ENCODE peak calls at places on chromosome 2, in eight cellular contexts. C is dorsolateral prefrontal cortex, R is sigmoid colon, E is brain microvascular endothelial cell, D is RWPE1, S is foreskin keratinocyte, N is cardiac muscle cell, A is neural progenitor cell. K is an unnamed sample.

GRCh38 chr2:229852565-229852964 is 69.2 kb downstream of the TRIP12 start:
- DNase-seq in C (no peak), R (no peak), E (peak; percentile 85), D (no peak), S (no peak), N (no peak), A (no peak), K (no peak)

GRCh38 chr2:234502919-234503285 is 6.0 kb upstream of the ARL4C start:
- DNase-seq in C (no peak), R (no peak), E (peak; percentile 58), D (no peak), S (peak; percentile 73), N (no peak), A (no peak), K (no peak)

GRCh38 chr2:197229509-197230458 is 80.8 kb downstream of the ANKRD44 start:
- DNase-seq in C (no peak), R (no peak), E (no peak), D (no peak), S (no peak), N (no peak), A (no peak), K (no peak)

GRCh38 chr2:27717070-27717453 is 53.4 kb downstream of the SLC4A1AP start:
- DNase-seq in C (no peak), R (no peak), E (no peak), D (peak; percentile 71), S (peak; percentile 76), N (no peak), A (no peak), K (no peak)

GRCh38 chr2:192498747-192499146 is 304.0 kb upstream of the TMEFF2 start:
- DNase-seq in C (no peak), R (no peak), E (no peak), D (no peak), S (no peak), N (no peak), A (peak; percentile 2), K (no peak)

GRCh38 chr2:8231909-8232308 is 449.9 kb upstream of the ID2 start:
- DNase-seq in C (no peak), R (no peak), E (no peak), D (no peak), S (no peak), N (no peak), A (no peak), K (no peak)

GRCh38 chr2:75098856-75099255 is 100.5 kb downstream of the TACR1 start:
- DNase-seq in C (no peak), R (no peak), E (no peak), D (no peak), S (no peak), N (peak; percentile 28), A (peak; percentile 62), K (no peak)

GRCh38 chr2:153477096-153477555 is 1.4 kb downstream of the RPRM start:
- DNase-seq in C (no peak), R (peak; percentile 68), E (no peak), D (no peak), S (no peak), N (peak; percentile 32), A (peak; percentile 51), K (peak; percentile 54)

GRCh38 chr2:53490659-53491058 is 276.9 kb upstream of the CHAC2 start:
- DNase-seq in C (peak; percentile 75), R (peak; percentile 87), E (peak; percentile 41), D (no peak), S (peak; percentile 12), N (no peak), A (no peak), K (peak; percentile 14)

GRCh38 chr2:109195193-109196045 is 66.4 kb downstream of the SH3RF3 start:
- DNase-seq in C (no peak), R (peak; percentile 35), E (no peak), D (no peak), S (no peak), N (peak; percentile 11), A (no peak), K (no peak)

GRCh38 chr2:238388794-238389193 is 37.9 kb upstream of the ASB1 start:
- DNase-seq in C (no peak), R (no peak), E (no peak), D (no peak), S (no peak), N (no peak), A (no peak), K (peak; percentile 53)

GRCh38 chr2:47300609-47301276 is 102.2 kb upstream of the MSH2 start:
- DNase-seq in C (no peak), R (no peak), E (no peak), D (no peak), S (no peak), N (no peak), A (no peak), K (no peak)

GRCh38 chr2:232388324-232388891 is 9.9 kb downstream of the ALPP start:
- DNase-seq in C (no peak), R (no peak), E (no peak), D (no peak), S (no peak), N (peak; percentile 17), A (no peak), K (no peak)

GRCh38 chr2:227772197-227772661 is 26.5 kb downstream of the SCYGR8 start:
- DNase-seq in C (no peak), R (no peak), E (peak; percentile 11), D (no peak), S (no peak), N (no peak), A (no peak), K (no peak)

GRCh38 chr2:150165988-150166965 is 321.2 kb downstream of the RND3 start:
- DNase-seq in C (no peak), R (peak; percentile 74), E (no peak), D (no peak), S (no peak), N (no peak), A (no peak), K (peak; percentile 21)

GRCh38 chr2:236404346-236404745 is 140.1 kb upstream of the ASB18 start:
- DNase-seq in C (no peak), R (no peak), E (no peak), D (no peak), S (no peak), N (no peak), A (no peak), K (no peak)

GRCh38 chr2:18149660-18150246 is 271.3 kb downstream of the KCNS3 start:
- DNase-seq in C (no peak), R (no peak), E (no peak), D (peak; percentile 44), S (no peak), N (peak; percentile 70), A (peak; percentile 73), K (no peak)

GRCh38 chr2:10448208-10448645 is at the start of gene ODC1:
- DNase-seq in C (peak; percentile 90), R (peak; percentile 97), E (peak; percentile 87), D (peak; percentile 90), S (peak; percentile 62), N (peak; percentile 95), A (peak; percentile 98), K (peak; percentile 99)

GRCh38 chr2:128416781-128417180 is 98.1 kb upstream of the HS6ST1 start:
- DNase-seq in C (peak; percentile 8), R (no peak), E (no peak), D (no peak), S (no peak), N (no peak), A (no peak), K (peak; percentile 7)

GRCh38 chr2:175931751-175932295 is 70.2 kb downstream of the LNPK start:
- DNase-seq in C (no peak), R (no peak), E (no peak), D (no peak), S (peak; percentile 15), N (no peak), A (no peak), K (no peak)

GRCh38 chr2:8146329-8147048 is 535.4 kb upstream of the ID2 start:
- DNase-seq in C (no peak), R (no peak), E (no peak), D (no peak), S (no peak), N (no peak), A (no peak), K (peak; percentile 46)

GRCh38 chr2:224142397-224143312 is 103.6 kb upstream of the SERPINE2 start:
- DNase-seq in C (no peak), R (no peak), E (peak; percentile 40), D (peak; percentile 57), S (peak; percentile 61), N (no peak), A (no peak), K (no peak)

GRCh38 chr2:224137208-224137607 is 98.1 kb upstream of the SERPINE2 start:
- DNase-seq in C (no peak), R (no peak), E (no peak), D (no peak), S (no peak), N (no peak), A (no peak), K (no peak)

GRCh38 chr2:224145751-224146355 is 106.8 kb upstream of the SERPINE2 start:
- DNase-seq in C (no peak), R (no peak), E (peak; percentile 93), D (peak; percentile 60), S (peak; percentile 72), N (no peak), A (no peak), K (no peak)

GRCh38 chr2:224143521-224143920 is 104.4 kb upstream of the SERPINE2 start:
- DNase-seq in C (no peak), R (no peak), E (no peak), D (no peak), S (no peak), N (no peak), A (no peak), K (no peak)

DNA sequence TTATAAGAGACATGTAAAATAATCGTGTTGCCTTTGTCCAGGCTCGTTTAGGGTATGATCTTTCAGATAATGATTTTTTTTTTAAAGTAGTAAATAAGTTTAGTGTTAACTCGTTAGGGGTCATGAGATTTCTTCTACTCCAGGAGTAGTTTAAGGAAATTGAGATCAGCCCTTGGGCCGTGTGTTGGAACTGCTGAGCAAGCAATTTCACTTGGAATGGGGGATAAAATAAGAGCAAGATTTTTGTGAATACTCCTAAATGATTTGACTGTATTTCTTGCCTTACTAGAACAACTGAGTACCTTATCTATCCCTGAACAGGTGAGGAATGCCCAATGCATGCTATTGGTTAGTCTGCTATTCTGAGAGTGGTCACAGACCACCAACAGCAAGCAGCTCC is 102.2 kb upstream of the SERPINE2 start:
- DNase-seq in C (no peak), R (no peak), E (no peak), D (no peak), S (no peak), N (no peak), A (no peak), K (no peak)
- H3K27ac ChIP-seq in C (no peak overlapping the region), R (no peak overlapping the region), E (no peak overlapping the region), D (no peak overlapping the region), S (peak overlapping the region; percentile 19), N (no peak overlapping the region), A (no peak overlapping the region), K (no peak overlapping the region)

GRCh38 chr2:107592225-107592624 is 234.5 kb upstream of the RGPD4 start:
- DNase-seq in C (no peak), R (no peak), E (no peak), D (no peak), S (no peak), N (peak; percentile 24), A (no peak), K (no peak)
- H3K27ac ChIP-seq in C (no peak overlapping the region), R (no peak overlapping the region), E (no peak overlapping the region), D (no peak overlapping the region), S (no peak overlapping the region), N (peak overlapping the region; percentile 90), A (no peak overlapping the region), K (no peak overlapping the region)

GRCh38 chr2:28956415-28956826 is 24.7 kb upstream of the TOGARAM2 start:
- DNase-seq in C (no peak), R (no peak), E (peak; percentile 53), D (peak; percentile 47), S (no peak), N (peak; percentile 57), A (peak; percentile 76), K (no peak)
- H3K27ac ChIP-seq in C (no peak overlapping the region), R (no peak overlapping the region), E (no peak overlapping the region), D (no peak overlapping the region), S (no peak overlapping the region), N (no peak overlapping the region), A (no peak overlapping the region), K (no peak overlapping the region)

GRCh38 chr2:241558532-241559488 is at the start of gene BOK:
- DNase-seq in C (peak; percentile 84), R (peak; percentile 93), E (peak; percentile 68), D (peak; percentile 76), S (no peak), N (peak; percentile 82), A (peak; percentile 81), K (peak; percentile 65)
- H3K27ac ChIP-seq in C (peak within 1 kb of the TSS; percentile 96), R (peak within 1 kb of the TSS; percentile 90), E (peak within 1 kb of the TSS; percentile 26), D (peak within 1 kb of the TSS; percentile 84), S (no peak within 1 kb of the TSS), N (no peak within 1 kb of the TSS), A (no peak within 1 kb of the TSS), K (no peak within 1 kb of the TSS)